ENCODE peak calls at places on chromosomes 11 and 22, in seven cellular contexts. F, W, H, O, E, U and N are unnamed samples.

GRCh38 chr11:45930951-45931563 is 8.6 kb downstream of the LARGE2 start:
- DNase-seq in U (no peak), F (no peak), H (peak), E (no peak), W (peak), O (no peak), N (no peak)

GRCh38 chr11:76329084-76329648 is 51.8 kb downstream of the THAP12 start:
- DNase-seq in U (peak), F (no peak), H (no peak), E (no peak), W (no peak), O (no peak), N (no peak)

GRCh38 chr11:40292636-40293585 is 1166.5 kb downstream of the LRRC4C start:
- DNase-seq in E (no peak), W (no peak), F (no peak), H (peak), U (peak), O (no peak), N (no peak)

GRCh38 chr11:103601230-103601846 is 435.1 kb upstream of the DDI1 start:
- DNase-seq in E (peak), O (no peak), F (peak), W (peak), H (peak), U (peak), N (no peak)

GRCh38 chr22:21951931-21952465 is 650 bp downstream of the PPM1F start:
- DNase-seq in F (no peak), E (peak), H (no peak), O (no peak), U (peak), W (no peak), N (peak)

GRCh38 chr11:12914401-12914912 is 94.7 kb upstream of the RASSF10 start:
- DNase-seq in H (peak), W (peak), O (no peak), U (peak), F (no peak), E (peak), N (no peak)

GRCh38 chr11:124915541-124916369 is 3.3 kb upstream of the HEPN1 start:
- DNase-seq in E (no peak), O (no peak), H (no peak), W (no peak), F (no peak), U (peak), N (peak)

GRCh38 chr22:40764743-40765441 is 54.3 kb downstream of the SLC25A17 start:
- DNase-seq in F (no peak), E (no peak), O (no peak), U (no peak), H (no peak), W (peak), N (peak)

GRCh38 chr22:47371263-47372090 is 609.0 kb downstream of the TBC1D22A start:
- DNase-seq in E (no peak), H (no peak), W (no peak), O (no peak), F (no peak), U (no peak), N (no peak)

GRCh38 chr11:60913793-60914619 is at the start of gene TMEM109:
- DNase-seq in O (peak), H (peak), F (peak), W (peak), U (peak), E (peak), N (peak)

GRCh38 chr11:88352139-88352538 is 14.6 kb upstream of the CTSC start:
- DNase-seq in H (no peak), F (no peak), E (no peak), O (no peak), U (peak), W (no peak), N (no peak)